ENCODE peak calls at places on chromosome 2, in six cellular contexts. J is aorta, S is RWPE1, G is HAP-1, H is dorsolateral prefrontal cortex, T is NCI-H82. V is an unnamed sample.
A peak's percentile ranks its signal among the peaks of the same experiment; 100 is the strongest.

GRCh38 chr2:567865-568638 is 109.2 kb downstream of the TMEM18 start:
- DNase-seq in G (no peak), J (peak; percentile 71), H (no peak), S (peak; percentile 78), T (no peak), V (no peak)

GRCh38 chr2:28802975-28803429 is 7.6 kb upstream of the SPDYA start:
- DNase-seq in T (no peak), S (no peak), G (no peak), H (no peak), J (no peak), V (no peak)

GRCh38 chr2:239235311-239235710 is 165.5 kb downstream of the HDAC4 start:
- DNase-seq in S (no peak), J (no peak), G (no peak), H (no peak), T (no peak), V (no peak)

GRCh38 chr2:45020439-45020838 is 11.2 kb upstream of the SIX2 start:
- DNase-seq in T (no peak), S (no peak), H (no peak), J (no peak), G (no peak), V (no peak)

GRCh38 chr2:96396587-96396986 is 61.0 kb downstream of the NCAPH start:
- DNase-seq in S (no peak), H (no peak), T (no peak), G (no peak), J (no peak), V (no peak)

GRCh38 chr2:95044598-95044997 is 19.1 kb downstream of the MAL start:
- DNase-seq in S (no peak), H (no peak), T (no peak), G (no peak), J (no peak), V (no peak)

GRCh38 chr2:16371751-16372150 is 293.9 kb downstream of the CYRIA start:
- DNase-seq in H (no peak), G (no peak), J (no peak), T (no peak), S (no peak), V (no peak)

GRCh38 chr2:154698238-154698788 is at the start of gene KCNJ3:
- DNase-seq in J (no peak), G (no peak), S (no peak), H (no peak), T (peak; percentile 19), V (no peak)

GRCh38 chr2:43000242-43001054 is 208.1 kb upstream of the HAAO start:
- DNase-seq in H (peak; percentile 73), T (no peak), J (no peak), G (no peak), S (no peak), V (peak; percentile 83)

GRCh38 chr2:163610817-163611556 is 124.8 kb downstream of the FIGN start:
- DNase-seq in J (no peak), G (peak; percentile 42), S (no peak), T (peak; percentile 54), H (no peak), V (peak; percentile 25)

GRCh38 chr2:39938035-39938835 is 159.2 kb upstream of the THUMPD2 start:
- DNase-seq in S (no peak), G (no peak), T (no peak), H (no peak), J (no peak), V (no peak)

GRCh38 chr2:71605781-71606241 is 152.4 kb downstream of the DYSF start:
- DNase-seq in S (no peak), H (peak; percentile 12), T (no peak), G (peak; percentile 3), J (peak; percentile 30), V (no peak)

GRCh38 chr2:138180691-138181386 is 216.6 kb downstream of the HNMT start:
- DNase-seq in S (no peak), G (peak; percentile 56), H (no peak), T (no peak), J (no peak), V (no peak)

GRCh38 chr2:233761040-233761769 is 1.1 kb downstream of the UGT1A1 start:
- DNase-seq in J (no peak), H (no peak), T (no peak), S (peak; percentile 48), G (no peak), V (no peak)

GRCh38 chr2:197915548-197916265 is 111.3 kb downstream of the PLCL1 start:
- DNase-seq in J (no peak), T (no peak), S (no peak), G (no peak), H (no peak), V (no peak)

GRCh38 chr2:20356042-20356441 is 5.4 kb upstream of the PUM2 start:
- DNase-seq in J (no peak), S (peak; percentile 69), T (no peak), G (no peak), H (no peak), V (no peak)

GRCh38 chr2:66888791-66889631 is 454.1 kb downstream of the MEIS1 start:
- DNase-seq in H (no peak), S (peak; percentile 65), T (no peak), G (no peak), J (no peak), V (no peak)

GRCh38 chr2:106073608-106074406 is 120.3 kb downstream of the UXS1 start:
- DNase-seq in H (no peak), G (no peak), T (no peak), J (no peak), S (no peak), V (no peak)

GRCh38 chr2:21422724-21423522 is 299.2 kb downstream of the TDRD15 start:
- DNase-seq in H (no peak), T (no peak), G (no peak), S (no peak), J (no peak), V (no peak)

GRCh38 chr2:11874861-11875260 is 128.4 kb downstream of the LPIN1 start:
- DNase-seq in J (no peak), S (no peak), H (no peak), T (no peak), G (no peak), V (no peak)

GRCh38 chr2:188333751-188334524 is 42.3 kb downstream of the GULP1 start:
- DNase-seq in H (no peak), G (peak; percentile 72), S (no peak), T (peak; percentile 86), J (no peak), V (no peak)

GRCh38 chr2:10960606-10961489 is 49.1 kb downstream of the KCNF1 start:
- DNase-seq in H (no peak), J (peak; percentile 42), G (no peak), T (no peak), S (no peak), V (no peak)

V was measured in substantia nigra.